ENCODE peak calls at places on chromosomes 13 and 19, in six cellular contexts. O, L, P, F, Y and Z are unnamed samples.

GRCh38 chr19:55257461-55258411 is 1.1 kb downstream of the PPP6R1 start:
- DNase-seq in O (no peak), L (no peak), P (no peak), F (peak; percentile 76), Y (no peak), Z (no peak)

GRCh38 chr19:43316591-43317319 is 36.7 kb upstream of the CD177 start:
- DNase-seq in O (peak; percentile 84), L (no peak), P (no peak), F (no peak), Y (no peak), Z (peak; percentile 53)

GRCh38 chr19:35513975-35514809 is 743 bp upstream of the DMKN start:
- DNase-seq in O (no peak), L (no peak), P (no peak), F (no peak), Y (no peak), Z (no peak)

GRCh38 chr19:28876604-28877123 is 336.3 kb downstream of the UQCRFS1 start:
- DNase-seq in O (no peak), L (no peak), P (no peak), F (no peak), Y (no peak), Z (no peak)

GRCh38 chr19:56066152-56067023 is 54.7 kb downstream of the ZNF787 start:
- DNase-seq in O (peak; percentile 61), L (peak; percentile 38), P (peak; percentile 24), F (no peak), Y (peak; percentile 56), Z (peak; percentile 39)

GRCh38 chr19:53518716-53519115 is 19.2 kb upstream of the ZNF331 start:
- DNase-seq in O (no peak), L (no peak), P (no peak), F (no peak), Y (no peak), Z (no peak)

GRCh38 chr13:99898421-99898820 is 73.1 kb downstream of the ZIC5 start:
- DNase-seq in O (no peak), L (no peak), P (no peak), F (no peak), Y (no peak), Z (no peak)

GRCh38 chr19:36488816-36489138 is 584 bp downstream of the ZNF566 start:
- DNase-seq in O (peak; percentile 67), L (peak; percentile 16), P (peak; percentile 58), F (no peak), Y (no peak), Z (peak; percentile 26)

GRCh38 chr13:107730835-107731234 is 484.5 kb downstream of the LIG4 start:
- DNase-seq in O (no peak), L (no peak), P (no peak), F (no peak), Y (no peak), Z (no peak)

GRCh38 chr19:46192990-46193650 is 36.4 kb upstream of the IGFL1 start:
- DNase-seq in O (peak; percentile 7), L (no peak), P (no peak), F (no peak), Y (no peak), Z (no peak)

GRCh38 chr13:49097374-49097773 is 121.7 kb downstream of the FNDC3A start:
- DNase-seq in O (no peak), L (no peak), P (no peak), F (no peak), Y (no peak), Z (no peak)

GRCh38 chr19:36060430-36060829 is 5.7 kb downstream of the WDR62 start:
- DNase-seq in O (no peak), L (peak; percentile 7), P (no peak), F (no peak), Y (no peak), Z (no peak)

GRCh38 chr13:98976338-98976737 is 1.5 kb downstream of the DOCK9 start:
- DNase-seq in O (no peak), L (no peak), P (no peak), F (no peak), Y (no peak), Z (no peak)

GRCh38 chr19:31930401-31930800 is 415.0 kb upstream of the ZNF507 start:
- DNase-seq in O (no peak), L (no peak), P (no peak), F (no peak), Y (no peak), Z (no peak)

GRCh38 chr19:30667746-30668145 is 295.6 kb downstream of the ZNF536 start:
- DNase-seq in O (no peak), L (no peak), P (no peak), F (no peak), Y (no peak), Z (no peak)

GRCh38 chr13:61470801-61471200 is 55.2 kb upstream of the PCDH20 start:
- DNase-seq in O (no peak), L (no peak), P (no peak), F (no peak), Y (no peak), Z (no peak)

GRCh38 chr19:31675187-31675913 is 326.1 kb upstream of the TSHZ3 start:
- DNase-seq in O (no peak), L (no peak), P (no peak), F (no peak), Y (no peak), Z (no peak)

GRCh38 chr13:48038763-48039162 is 1.2 kb downstream of the NUDT15 start:
- DNase-seq in O (no peak), L (no peak), P (no peak), F (no peak), Y (no peak), Z (no peak)

GRCh38 chr19:19817357-19817756 is 4.2 kb downstream of the ZNF506 start:
- DNase-seq in O (no peak), L (peak; percentile 12), P (no peak), F (no peak), Y (no peak), Z (no peak)

GRCh38 chr19:7602935-7603497 is 7.4 kb downstream of the CAMSAP3 start:
- DNase-seq in O (no peak), L (no peak), P (no peak), F (no peak), Y (no peak), Z (no peak)

GRCh38 chr13:49627831-49628652 is at the start of gene ARL11:
- DNase-seq in O (no peak), L (peak; percentile 53), P (no peak), F (no peak), Y (no peak), Z (no peak)

GRCh38 chr13:80074811-80075210 is 266.1 kb downstream of the SPRY2 start:
- DNase-seq in O (no peak), L (no peak), P (no peak), F (no peak), Y (no peak), Z (no peak)

GRCh38 chr19:1987197-1988187 is 28.0 kb downstream of the BTBD2 start:
- DNase-seq in O (no peak), L (no peak), P (no peak), F (no peak), Y (no peak), Z (no peak)

GRCh38 chr13:84211048-84211447 is 328.8 kb upstream of the SLITRK1 start:
- DNase-seq in O (no peak), L (no peak), P (no peak), F (no peak), Y (no peak), Z (no peak)

GRCh38 chr13:43661321-43661720 is 125.5 kb downstream of the ENOX1 start:
- DNase-seq in O (no peak), L (no peak), P (no peak), F (no peak), Y (no peak), Z (no peak)

GRCh38 chr13:20370815-20371421 is 138.8 kb upstream of the GJB6 start:
- DNase-seq in O (no peak), L (no peak), P (no peak), F (peak; percentile 49), Y (no peak), Z (no peak)

GRCh38 chr19:41821003-41821735 is 23.3 kb downstream of the LYPD4 start:
- DNase-seq in O (peak; percentile 81), L (no peak), P (peak; percentile 76), F (no peak), Y (peak; percentile 75), Z (peak; percentile 69)

GRCh38 chr19:13053761-13054604 is 48.7 kb downstream of the LYL1 start:
- DNase-seq in O (no peak), L (no peak), P (no peak), F (peak; percentile 92), Y (no peak), Z (no peak)